ENCODE peak calls at places on chromosomes 3 and 15, in six cellular contexts. N is breast epithelium, F is astrocyte of the spinal cord, Q is fibroblast of mammary gland, D is fibroblast of villous mesenchyme, Y is psoas muscle. U is an unnamed sample.

GRCh38 chr3:172256101-172256687 is 192.1 kb downstream of the GHSR start:
- DNase-seq in N (no peak), F (peak), Q (peak), D (peak), Y (peak), U (no peak)

GRCh38 chr3:127480196-127480933 is 110.2 kb downstream of the TPRA1 start:
- DNase-seq in N (no peak), F (no peak), Q (no peak), D (no peak), Y (no peak), U (no peak)

GRCh38 chr3:51958603-51959521 is 3.7 kb downstream of the GPR62 start:
- DNase-seq in N (no peak), F (no peak), Q (no peak), D (no peak), Y (no peak), U (no peak)

GRCh38 chr15:85727068-85727467 is 67.7 kb downstream of the KLHL25 start:
- DNase-seq in N (no peak), F (no peak), Q (peak), D (peak), Y (no peak), U (no peak)

GRCh38 chr3:135448520-135448919 is 517.0 kb upstream of the PPP2R3A start:
- DNase-seq in N (no peak), F (no peak), Q (no peak), D (no peak), Y (no peak), U (no peak)

GRCh38 chr15:23877502-23878412 is 190.7 kb upstream of the NDN start:
- DNase-seq in N (no peak), F (no peak), Q (peak), D (no peak), Y (peak), U (no peak)

GRCh38 chr3:80663426-80663825 is 895.6 kb upstream of the ROBO1 start:
- DNase-seq in N (no peak), F (no peak), Q (no peak), D (no peak), Y (no peak), U (no peak)

GRCh38 chr3:124607163-124607562 is 123.1 kb upstream of the UMPS start:
- DNase-seq in N (no peak), F (peak), Q (peak), D (peak), Y (no peak), U (peak)

GRCh38 chr15:78360426-78360825 is 20.3 kb downstream of the CRABP1 start:
- DNase-seq in N (no peak), F (no peak), Q (peak), D (no peak), Y (no peak), U (no peak)

GRCh38 chr15:40846846-40847224 is 3.0 kb downstream of the SPINT1 start:
- DNase-seq in N (no peak), F (no peak), Q (no peak), D (no peak), Y (no peak), U (no peak)

GRCh38 chr15:79886119-79886518 is 10.7 kb downstream of the MTHFS start:
- DNase-seq in N (no peak), F (no peak), Q (no peak), D (peak), Y (no peak), U (no peak)

GRCh38 chr3:74055064-74055463 is 430.3 kb upstream of the PDZRN3 start:
- DNase-seq in N (no peak), F (no peak), Q (no peak), D (no peak), Y (no peak), U (no peak)

GRCh38 chr3:131630117-131630516 is 127.3 kb upstream of the MRPL3 start:
- DNase-seq in N (no peak), F (peak), Q (peak), D (no peak), Y (no peak), U (no peak)

GRCh38 chr3:8579101-8579500 is 65.5 kb downstream of the SSUH2 start:
- DNase-seq in N (no peak), F (no peak), Q (no peak), D (no peak), Y (no peak), U (no peak)

GRCh38 chr3:122493296-122493695 is 21.4 kb downstream of the KPNA1 start:
- DNase-seq in N (no peak), F (peak), Q (peak), D (peak), Y (no peak), U (no peak)

GRCh38 chr15:39403674-39404117 is 177.2 kb upstream of the THBS1 start:
- DNase-seq in N (no peak), F (peak), Q (peak), D (peak), Y (no peak), U (peak)

GRCh38 chr3:27521872-27522265 is 37.7 kb upstream of the SLC4A7 start:
- DNase-seq in N (no peak), F (no peak), Q (no peak), D (peak), Y (no peak), U (no peak)

GRCh38 chr3:140995881-140996280 is 54.2 kb downstream of the SLC25A36 start:
- DNase-seq in N (no peak), F (no peak), Q (peak), D (no peak), Y (no peak), U (no peak)

GRCh38 chr3:133448478-133449122 is 48.7 kb downstream of the BFSP2 start:
- DNase-seq in N (no peak), F (no peak), Q (no peak), D (no peak), Y (no peak), U (no peak)

GRCh38 chr3:141870091-141870687 is 6.3 kb upstream of the ATP1B3 start:
- DNase-seq in N (no peak), F (no peak), Q (no peak), D (no peak), Y (no peak), U (no peak)

GRCh38 chr3:102159810-102160451 is 274.9 kb upstream of the ZPLD1 start:
- DNase-seq in N (no peak), F (no peak), Q (no peak), D (no peak), Y (no peak), U (no peak)

GRCh38 chr15:78909791-78910228 is 35.0 kb downstream of the CTSH start:
- DNase-seq in N (no peak), F (peak), Q (peak), D (peak), Y (no peak), U (no peak)

GRCh38 chr3:182597621-182598041 is 195.7 kb upstream of the ATP11B start:
- DNase-seq in N (no peak), F (peak), Q (no peak), D (no peak), Y (no peak), U (no peak)

GRCh38 chr15:70120109-70120508 is 22.4 kb upstream of the TLE3 start:
- DNase-seq in N (no peak), F (no peak), Q (no peak), D (no peak), Y (no peak), U (no peak)

GRCh38 chr15:70120954-70121655 is 23.4 kb upstream of the TLE3 start:
- DNase-seq in N (no peak), F (no peak), Q (peak), D (no peak), Y (no peak), U (no peak)

GRCh38 chr15:70118599-70118998 is 20.9 kb upstream of the TLE3 start:
- DNase-seq in N (no peak), F (no peak), Q (no peak), D (no peak), Y (no peak), U (no peak)

GRCh38 chr15:70125605-70126004 is 27.9 kb upstream of the TLE3 start:
- DNase-seq in N (no peak), F (no peak), Q (no peak), D (no peak), Y (no peak), U (no peak)

DNA sequence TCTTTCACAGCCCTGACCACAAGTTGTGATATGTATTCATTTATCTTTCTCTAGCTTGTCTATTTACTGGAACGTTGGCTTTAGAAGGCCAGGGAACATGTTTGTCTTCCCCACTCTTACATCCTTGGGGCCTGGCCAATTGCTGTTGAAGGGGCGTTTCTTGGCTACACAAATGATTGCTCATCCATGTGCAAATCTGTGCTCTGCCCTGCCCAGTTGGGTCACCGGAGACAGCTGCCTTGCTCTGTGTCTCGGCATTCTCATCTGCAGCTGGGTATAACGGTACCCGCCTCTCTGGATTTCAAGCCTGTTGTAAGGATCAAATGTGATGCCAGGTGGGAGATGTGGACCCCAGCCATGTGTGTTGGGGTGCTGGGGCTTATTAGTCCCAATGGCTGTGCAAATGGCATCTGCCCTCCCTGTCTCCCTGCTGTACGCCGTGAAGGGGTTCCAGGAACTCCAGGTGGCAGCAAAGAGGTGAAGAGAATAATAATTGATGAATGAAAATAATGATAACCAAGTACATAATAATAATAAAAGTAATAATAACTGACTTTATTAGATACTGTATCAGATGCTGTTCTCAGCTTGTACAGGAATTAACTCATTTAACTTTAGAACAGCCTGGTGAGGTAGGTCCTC is 24.1 kb upstream of the TLE3 start:
- DNase-seq in N (no peak), F (peak), Q (peak), D (peak), Y (peak), U (no peak)
- TF ChIP-seq CTCF in N (no peak), F (peak), Q (peak), D (peak), Y (no peak), U (peak)

GRCh38 chr3:59149166-59149565 is 99.3 kb upstream of the CFAP20DC start:
- DNase-seq in N (no peak), F (no peak), Q (no peak), D (no peak), Y (no peak), U (no peak)

GRCh38 chr3:59150039-59150438 is 100.2 kb upstream of the CFAP20DC start:
- DNase-seq in N (no peak), F (no peak), Q (no peak), D (no peak), Y (no peak), U (no peak)
- H3K4me3 ChIP-seq in N (no peak), F (no peak), Q (no peak), D (no peak), Y (no peak), U (no peak)

DNA sequence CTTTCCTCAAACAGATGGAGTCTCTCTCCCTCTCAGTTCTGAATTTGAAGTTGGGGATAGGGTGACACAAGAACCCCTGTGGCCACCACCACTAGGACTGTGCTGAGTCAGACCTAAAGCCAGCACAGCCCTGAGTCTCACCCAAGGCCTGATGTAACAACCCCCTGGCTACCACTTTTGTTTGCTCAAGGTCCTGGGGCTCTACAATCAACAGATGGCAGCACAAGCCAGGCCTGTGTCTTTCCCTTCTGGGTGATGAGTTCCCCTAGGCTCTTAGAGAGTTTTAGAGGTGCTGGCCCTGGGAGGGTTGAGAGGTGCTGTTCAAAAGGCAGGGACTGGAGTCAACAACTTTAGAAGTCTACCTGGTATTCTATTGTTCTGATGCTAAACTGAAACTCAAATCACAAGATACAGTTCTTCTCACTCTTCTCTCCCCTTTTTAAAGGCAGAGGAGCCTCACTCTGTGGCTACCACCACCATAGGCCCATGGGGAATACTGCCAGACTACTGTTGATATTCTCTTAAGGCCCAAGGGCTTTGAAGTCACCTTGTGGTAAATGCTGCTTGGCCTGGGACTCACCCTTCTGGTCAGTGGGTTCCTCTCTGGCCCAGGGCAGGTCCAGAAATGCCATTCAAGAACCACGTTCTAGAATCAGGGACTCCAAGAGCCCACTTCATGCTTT is 6.5 kb downstream of the OR5K4 start:
- DNase-seq in N (no peak), F (no peak), Q (no peak), D (peak), Y (no peak), U (no peak)
- TF ChIP-seq CTCF in N (no peak), F (no peak), Q (no peak), D (peak), Y (no peak), U (no peak)

DNA sequence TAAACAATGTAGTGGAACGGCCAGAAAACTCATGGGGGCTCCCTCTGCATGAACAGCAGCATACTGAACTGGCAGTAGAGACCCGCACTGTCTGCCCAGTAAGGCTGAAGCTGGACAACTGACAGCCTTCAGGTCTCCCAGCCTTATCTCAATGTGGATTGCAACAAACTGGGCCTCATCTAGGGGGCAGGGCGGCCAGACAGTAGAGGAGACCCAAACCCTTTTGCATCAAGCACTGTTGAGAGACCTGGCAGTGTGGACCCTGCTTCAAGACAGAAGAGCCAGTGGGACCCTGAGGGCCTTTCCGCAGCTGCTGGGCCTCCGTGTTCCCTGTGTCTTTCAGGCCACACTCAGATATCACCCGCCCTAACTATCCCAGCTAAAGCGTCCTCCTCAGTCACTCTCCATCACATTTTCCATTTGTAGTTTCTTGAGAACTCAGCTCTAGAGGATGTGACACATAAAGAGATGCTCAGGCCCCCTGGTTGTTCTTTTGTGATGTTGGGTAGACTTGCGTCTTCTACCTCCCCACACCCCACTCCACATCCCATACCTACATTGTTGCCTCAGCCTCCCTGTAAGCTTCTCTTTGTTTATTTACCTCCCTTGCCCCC is 181.1 kb upstream of the NR2E3 start:
- DNase-seq in N (no peak), F (no peak), Q (no peak), D (no peak), Y (no peak), U (no peak)
- H3K4me3 ChIP-seq in N (no peak), F (no peak), Q (no peak), D (no peak), Y (no peak), U (no peak)

DNA sequence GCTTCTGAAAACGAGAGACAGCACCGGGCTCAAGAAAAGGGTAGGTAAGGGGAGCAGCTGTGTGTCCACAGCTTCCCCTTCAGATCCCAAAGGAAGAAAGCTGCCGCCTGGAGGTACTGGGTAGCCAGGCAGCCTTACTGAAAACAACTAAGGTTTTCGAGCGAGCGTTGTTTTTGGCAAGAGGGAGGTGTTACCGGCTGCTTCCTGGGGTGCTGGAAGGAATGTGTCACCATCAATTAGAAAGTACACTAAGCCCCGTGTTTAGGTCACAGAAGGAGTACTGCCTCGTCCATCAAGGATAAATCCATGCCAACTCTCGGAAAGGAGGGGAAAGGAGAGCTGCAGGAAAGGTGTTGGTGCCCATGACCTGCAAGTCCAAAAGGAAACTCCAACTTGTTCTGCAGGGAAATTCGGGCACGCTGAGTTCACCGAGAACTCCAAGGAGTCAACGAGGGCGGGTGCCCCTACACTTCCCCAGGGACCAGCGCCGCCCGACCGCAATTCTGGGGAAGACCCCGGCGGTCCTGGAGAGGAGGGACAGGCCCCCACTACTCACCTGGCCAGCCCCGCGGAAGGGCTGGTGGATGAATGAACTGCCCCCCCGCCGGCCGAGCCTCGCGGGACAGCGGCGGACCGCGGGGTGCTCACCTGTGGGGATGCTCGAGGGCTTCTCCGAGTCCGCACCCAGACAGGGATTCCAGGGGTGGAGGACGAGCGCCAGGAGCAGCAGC is 586 bp downstream of the PLOD2 start:
- DNase-seq in N (peak), F (peak), Q (peak), D (peak), Y (peak), U (peak)
- TF ChIP-seq CTCF in N (peak), F (peak), Q (peak), D (peak), Y (peak), U (peak)

GRCh38 chr3:84960994-84961393 is 2.2 kb downstream of the CADM2 start:
- DNase-seq in N (no peak), F (no peak), Q (no peak), D (no peak), Y (no peak), U (no peak)
- H3K4me3 ChIP-seq in N (no peak), F (no peak), Q (no peak), D (no peak), Y (peak), U (peak)